ENCODE peak calls at places on chromosomes 3 and 15, in four cellular contexts. J is neural progenitor cell, R is Caco-2, U is fibroblast of the aortic adventitia. M is an unnamed sample.

GRCh38 chr3:114809668-114810413 is 337.2 kb downstream of the ZBTB20 start:
- DNase-seq in J (no peak), R (no peak), U (no peak), M (no peak)

GRCh38 chr15:32956006-32956405 is 238.2 kb downstream of the GREM1 start:
- DNase-seq in J (peak; percentile 64), R (peak; percentile 33), U (peak; percentile 98), M (peak; percentile 84)

GRCh38 chr15:83067638-83067962 is 548 bp upstream of the BTBD1 start:
- DNase-seq in J (no peak), R (no peak), U (no peak), M (no peak)

GRCh38 chr3:126927405-126927750 is 55.5 kb upstream of the PLXNA1 start:
- DNase-seq in J (no peak), R (no peak), U (peak; percentile 32), M (no peak)

GRCh38 chr15:101118615-101119014 is 133.2 kb downstream of the CHSY1 start:
- DNase-seq in J (no peak), R (no peak), U (no peak), M (no peak)

GRCh38 chr3:155270485-155271342 is 22.8 kb downstream of the STRIT1 start:
- DNase-seq in J (no peak), R (no peak), U (no peak), M (peak; percentile 10)

GRCh38 chr15:69296606-69297005 is 2.1 kb upstream of the PAQR5 start:
- DNase-seq in J (no peak), R (no peak), U (no peak), M (no peak)

GRCh38 chr15:67013696-67014095 is 51.7 kb upstream of the SMAD3 start:
- DNase-seq in J (peak; percentile 75), R (no peak), U (peak; percentile 37), M (peak; percentile 65)

GRCh38 chr3:55471522-55472280 is 15.4 kb downstream of the WNT5A start:
- DNase-seq in J (no peak), R (no peak), U (no peak), M (no peak)

GRCh38 chr3:129315386-129315991 is 36.8 kb downstream of the HMCES start:
- DNase-seq in J (peak; percentile 38), R (peak; percentile 31), U (peak; percentile 33), M (peak; percentile 28)

GRCh38 chr15:96354731-96355560 is 24.4 kb downstream of the NR2F2 start:
- DNase-seq in J (peak; percentile 31), R (no peak), U (peak; percentile 91), M (peak; percentile 89)

GRCh38 chr15:48389701-48390143 is 58.5 kb downstream of the DUT start:
- DNase-seq in J (no peak), R (no peak), U (peak; percentile 88), M (peak; percentile 67)

GRCh38 chr3:42518800-42519567 is 16.5 kb downstream of the VIPR1 start:
- DNase-seq in J (peak; percentile 58), R (no peak), U (no peak), M (no peak)

GRCh38 chr15:32641517-32642059 is at the start of gene SCG5:
- DNase-seq in J (peak; percentile 86), R (no peak), U (no peak), M (peak; percentile 37)

GRCh38 chr3:66428733-66429132 is 72.1 kb downstream of the LRIG1 start:
- DNase-seq in J (no peak), R (no peak), U (peak; percentile 98), M (peak; percentile 98)

GRCh38 chr15:82917252-82917651 is 35.3 kb downstream of the HOMER2 start:
- DNase-seq in J (no peak), R (no peak), U (no peak), M (no peak)

GRCh38 chr3:10702961-10703740 is 112.9 kb upstream of the SLC6A11 start:
- DNase-seq in J (peak; percentile 88), R (peak; percentile 7), U (no peak), M (no peak)

GRCh38 chr3:138474163-138474562 is 39.7 kb downstream of the ESYT3 start:
- DNase-seq in J (no peak), R (no peak), U (no peak), M (no peak)

GRCh38 chr3:13844286-13844685 is 35.6 kb downstream of the WNT7A start:
- DNase-seq in J (no peak), R (no peak), U (no peak), M (no peak)

GRCh38 chr3:10223676-10224639 is 24.3 kb upstream of the TATDN2 start:
- DNase-seq in J (no peak), R (no peak), U (no peak), M (no peak)

GRCh38 chr3:25573386-25574171 is 91.1 kb downstream of the TOP2B start:
- DNase-seq in J (no peak), R (no peak), U (no peak), M (no peak)

GRCh38 chr15:39628131-39628482 is 47.2 kb downstream of the THBS1 start:
- DNase-seq in J (no peak), R (peak; percentile 25), U (no peak), M (no peak)

GRCh38 chr15:39628821-39629220 is 47.9 kb downstream of the THBS1 start:
- DNase-seq in J (no peak), R (no peak), U (peak; percentile 19), M (no peak)

GRCh38 chr15:39629906-39630305 is 49.0 kb downstream of the THBS1 start:
- DNase-seq in J (no peak), R (no peak), U (no peak), M (no peak)

GRCh38 chr15:39629376-39629775 is 48.5 kb downstream of the THBS1 start:
- DNase-seq in J (no peak), R (no peak), U (no peak), M (peak; percentile 73)

DNA sequence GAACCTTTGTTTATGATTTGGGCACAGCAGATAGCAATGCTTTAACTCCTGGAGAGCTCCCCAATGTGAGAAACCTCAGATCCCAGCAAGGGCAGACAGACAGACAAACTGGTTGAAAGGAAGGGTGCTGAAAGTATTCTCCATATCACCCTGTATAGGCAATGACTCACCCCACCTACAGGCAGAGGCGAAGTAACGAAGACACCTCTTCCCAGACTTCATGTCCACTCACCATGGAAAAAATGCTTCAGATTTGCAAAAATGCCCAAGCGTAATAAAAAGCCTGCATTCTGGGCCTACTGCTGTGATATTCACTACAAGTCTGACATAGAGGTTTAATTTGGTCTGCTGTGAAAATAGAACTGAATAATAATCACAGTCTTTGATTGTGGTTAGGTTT is 50.5 kb downstream of the THBS1 start:
- DNase-seq in J (no peak), R (no peak), U (no peak), M (no peak)
- TF ChIP-seq CTCF in J (no peak), R (no peak), U (no peak), M (no peak)

GRCh38 chr15:29819979-29820801 is 2.1 kb downstream of the TJP1 start:
- DNase-seq in J (no peak), R (no peak), U (no peak), M (no peak)

GRCh38 chr15:29815000-29815704 is 7.1 kb downstream of the TJP1 start:
- DNase-seq in J (no peak), R (no peak), U (peak; percentile 24), M (peak; percentile 40)

GRCh38 chr15:29815705-29816042 is 6.6 kb downstream of the TJP1 start:
- DNase-seq in J (no peak), R (no peak), U (no peak), M (no peak)

GRCh38 chr15:29820802-29821160 is 1.5 kb downstream of the TJP1 start:
- DNase-seq in J (no peak), R (no peak), U (peak; percentile 31), M (no peak)

GRCh38 chr15:29818141-29818540 is 4.1 kb downstream of the TJP1 start:
- DNase-seq in J (no peak), R (no peak), U (no peak), M (no peak)
- H3K4me3 ChIP-seq in J (no peak overlapping the region), R (no peak overlapping the region), U (no peak overlapping the region), M (no peak overlapping the region)

DNA sequence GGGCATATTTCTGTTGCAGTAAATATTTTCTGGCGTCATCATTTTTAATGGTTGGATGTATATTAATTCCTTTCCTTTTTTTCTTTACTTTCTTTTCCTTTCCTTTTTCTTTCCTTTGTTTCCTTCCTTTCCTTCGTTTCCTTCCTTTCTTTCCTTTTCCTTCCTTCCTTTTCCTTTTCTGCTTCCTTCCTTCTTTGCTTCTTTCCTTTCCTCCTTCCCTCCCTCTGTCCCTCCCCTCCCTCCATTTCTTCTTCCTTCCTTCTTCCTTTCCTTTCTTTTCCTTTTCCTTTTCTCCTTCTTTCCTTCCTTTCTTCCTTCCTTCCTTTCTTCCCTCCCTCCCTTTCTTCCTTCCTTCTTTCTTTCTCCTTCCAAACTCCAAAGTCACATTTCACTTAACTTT is 54.9 kb upstream of the LYSMD4 start:
- DNase-seq in J (no peak), R (no peak), U (no peak), M (no peak)
- TF ChIP-seq CTCF in J (no peak), R (no peak), U (no peak), M (no peak)

GRCh38 chr3:177144922-177145321 is 52.4 kb downstream of the TBL1XR1 start:
- DNase-seq in J (no peak), R (no peak), U (no peak), M (no peak)
- H3K4me3 ChIP-seq in J (no peak overlapping the region), R (no peak overlapping the region), U (no peak overlapping the region), M (no peak overlapping the region)

GRCh38 chr15:55800216-55800615 is 57.3 kb upstream of the PRTG start:
- DNase-seq in J (no peak), R (no peak), U (no peak), M (no peak)

GRCh38 chr15:55795031-55795430 is 52.1 kb upstream of the PRTG start:
- DNase-seq in J (no peak), R (no peak), U (no peak), M (no peak)

GRCh38 chr15:55796321-55796965 is 53.5 kb upstream of the PRTG start:
- DNase-seq in J (no peak), R (no peak), U (peak; percentile 30), M (peak; percentile 29)

GRCh38 chr15:55802600-55803376 is 59.8 kb upstream of the PRTG start:
- DNase-seq in J (peak; percentile 30), R (no peak), U (no peak), M (no peak)

DNA sequence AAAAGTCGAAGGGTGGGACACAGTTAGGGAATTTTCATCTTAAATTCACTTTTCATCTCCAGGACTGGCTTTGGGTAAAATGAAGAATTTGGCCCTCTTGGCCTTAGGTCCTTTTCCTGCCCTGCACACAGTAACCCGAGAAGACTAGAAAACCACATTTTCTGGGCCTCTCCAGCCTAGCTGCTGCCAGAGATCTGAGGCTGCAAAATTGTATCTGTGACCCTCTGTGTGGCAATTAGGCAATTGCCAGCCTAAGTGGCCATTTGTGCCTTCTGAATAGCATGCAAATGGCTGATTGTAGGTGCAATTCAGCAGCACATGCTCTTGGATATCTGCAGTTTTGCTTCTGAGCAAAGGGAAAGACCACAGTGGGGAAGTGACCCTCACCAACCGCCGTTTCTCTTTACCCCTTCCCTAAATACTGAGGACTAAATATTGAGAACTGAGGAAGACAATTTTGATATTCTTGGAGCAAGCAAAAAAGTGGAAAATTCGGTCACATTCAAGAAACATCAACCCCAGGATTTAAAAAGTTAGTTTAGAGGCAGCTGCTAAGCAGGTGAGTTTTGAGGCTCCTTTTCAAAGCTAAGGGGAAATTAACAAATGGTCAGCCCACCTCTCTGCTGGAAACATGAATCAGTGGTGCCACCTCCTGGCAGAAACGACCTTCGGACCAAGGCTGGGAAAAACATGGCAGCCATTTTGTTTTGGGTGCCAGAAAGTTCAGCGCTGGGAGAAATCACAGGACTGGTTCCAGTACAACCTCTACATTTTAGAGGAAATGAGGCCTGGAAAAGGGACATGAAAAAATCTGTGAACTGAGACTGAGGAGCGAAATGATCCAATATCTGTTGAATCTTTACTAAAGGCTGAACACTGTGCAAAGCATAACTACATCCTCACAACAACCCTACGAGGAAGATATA is 56.6 kb upstream of the PRTG start:
- DNase-seq in J (peak; percentile 80), R (peak; percentile 76), U (peak; percentile 70), M (peak; percentile 70)
- TF ChIP-seq CTCF in J (peak; percentile 93), R (peak; percentile 67), U (peak; percentile 72), M (peak; percentile 72)

M was measured in fibroblast of pulmonary artery.